ENCODE peak calls at places on chromosome 16, in eight cellular contexts. O is dorsolateral prefrontal cortex, U is heart right ventricle, C is mammary epithelial cell, E is ovary, J is ascending aorta, M is Peyer's patch, S is prostate gland. B is an unnamed sample.
A peak's percentile ranks its signal among the peaks of the same experiment; 100 is the strongest.

GRCh38 chr16:24820522-24820921 is 25.2 kb upstream of the SLC5A11 start:
- DNase-seq in O (no peak), U (no peak), C (no peak), E (no peak), J (no peak), M (no peak), S (no peak), B (no peak)

GRCh38 chr16:988465-989353 is 7.1 kb downstream of the SOX8 start:
- DNase-seq in O (no peak), U (no peak), C (no peak), E (no peak), J (no peak), M (no peak), S (no peak), B (no peak)

GRCh38 chr16:22063888-22064467 is 28.4 kb upstream of the VWA3A start:
- DNase-seq in O (no peak), U (no peak), C (no peak), E (no peak), J (no peak), M (no peak), S (no peak), B (no peak)

GRCh38 chr16:50389900-50390896 is 21.4 kb upstream of the BRD7 start:
- DNase-seq in O (no peak), U (no peak), C (no peak), E (no peak), J (peak; percentile 59), M (no peak), S (no peak), B (no peak)

GRCh38 chr16:58196898-58197313 is 1.0 kb downstream of the CSNK2A2 start:
- DNase-seq in O (no peak), U (no peak), C (peak; percentile 11), E (no peak), J (no peak), M (no peak), S (no peak), B (no peak)

GRCh38 chr16:84442416-84443145 is 61.9 kb downstream of the MEAK7 start:
- DNase-seq in O (no peak), U (no peak), C (no peak), E (no peak), J (no peak), M (no peak), S (no peak), B (no peak)

GRCh38 chr16:62794724-62795123 is 758.5 kb upstream of the CDH8 start:
- DNase-seq in O (no peak), U (no peak), C (no peak), E (no peak), J (no peak), M (no peak), S (no peak), B (no peak)

GRCh38 chr16:82016964-82017363 is 5.7 kb upstream of the SDR42E1 start:
- DNase-seq in O (no peak), U (no peak), C (no peak), E (no peak), J (no peak), M (no peak), S (no peak), B (no peak)

GRCh38 chr16:22092143-22092933 is at the start of gene VWA3A:
- DNase-seq in O (no peak), U (no peak), C (no peak), E (no peak), J (no peak), M (no peak), S (no peak), B (no peak)

DNA sequence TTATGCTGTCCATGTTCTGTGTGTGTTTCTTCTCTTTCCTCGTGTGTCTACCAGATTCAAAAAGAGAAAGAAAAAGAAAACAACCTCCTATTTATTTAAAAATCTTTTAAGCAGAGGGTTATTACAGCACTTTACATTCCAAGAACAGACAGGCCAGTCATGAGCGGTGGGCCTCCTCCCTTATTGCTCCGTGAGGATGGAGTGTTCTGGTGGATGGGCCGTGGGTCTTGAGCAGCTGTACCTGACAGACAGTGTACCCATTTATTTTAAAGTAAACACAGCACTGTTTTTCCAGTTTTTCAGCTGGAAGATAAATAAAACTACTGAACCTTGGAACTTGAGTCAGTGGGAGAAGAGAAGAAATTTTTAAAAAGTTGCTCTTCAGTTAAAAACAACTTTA is 52.4 kb downstream of the WWP2 start:
- DNase-seq in O (no peak), U (no peak), C (no peak), E (no peak), J (peak; percentile 42), M (no peak), S (no peak), B (no peak)
- H3K27ac ChIP-seq in O (no peak overlapping the region), U (no peak overlapping the region), C (no peak overlapping the region), E (no peak overlapping the region), J (no peak overlapping the region), M (no peak overlapping the region), S (peak overlapping the region; percentile 33), B (no peak overlapping the region)

DNA sequence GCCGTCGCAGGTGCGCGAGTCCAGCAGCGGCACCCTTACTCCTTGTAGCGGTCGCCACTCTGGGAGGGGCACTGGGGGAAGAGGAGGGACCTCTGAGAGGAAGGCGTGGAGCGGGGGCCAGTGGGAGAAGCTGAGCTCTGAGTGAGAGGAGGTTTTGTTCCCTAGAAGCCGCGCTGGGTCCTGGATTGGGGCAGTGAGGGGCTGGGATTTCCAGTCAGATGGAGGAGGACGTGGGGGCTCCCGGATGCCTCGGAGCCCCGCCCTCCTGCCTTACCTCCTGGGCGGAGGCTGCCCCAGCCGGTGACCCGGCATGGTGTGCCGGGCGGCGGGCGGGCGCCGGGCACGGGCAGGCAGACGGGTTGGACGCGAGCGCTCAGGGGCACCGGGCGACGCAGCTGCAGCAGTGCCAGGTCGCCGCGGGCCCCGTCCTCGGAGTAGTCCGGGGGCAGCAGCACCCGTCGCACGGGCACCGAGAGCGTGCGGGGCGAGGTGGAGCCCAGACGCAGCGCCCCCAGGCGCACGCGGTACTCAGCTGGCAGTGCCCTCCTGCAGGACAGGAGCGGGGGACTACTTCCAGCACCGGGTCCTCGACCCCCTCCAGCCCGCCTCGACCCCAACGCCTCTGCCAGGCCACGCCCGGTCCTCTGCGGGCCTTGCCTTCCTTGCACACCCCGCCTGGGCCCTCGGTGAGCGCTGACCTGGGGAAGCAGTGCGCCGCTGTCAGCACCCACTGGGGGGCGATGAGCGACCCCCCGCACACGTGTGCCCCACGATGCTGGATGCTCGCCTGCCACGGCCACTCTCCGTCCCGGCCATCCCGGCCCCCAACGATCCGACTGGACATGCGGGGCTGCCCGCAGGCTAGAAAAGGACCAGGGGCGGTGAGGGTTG is 2.0 kb downstream of the PRSS33 start:
- DNase-seq in O (no peak), U (no peak), C (no peak), E (no peak), J (peak; percentile 45), M (peak; percentile 53), S (no peak), B (peak; percentile 26)
- TF ChIP-seq CTCF in O (no peak), U (no peak), C (no peak), E (no peak), J (no peak), M (no peak), S (no peak), B (peak; percentile 47)

GRCh38 chr16:27722266-27722636 is 172.3 kb downstream of the KATNIP start:
- DNase-seq in O (no peak), U (no peak), C (no peak), E (no peak), J (no peak), M (peak; percentile 48), S (no peak), B (no peak)

GRCh38 chr16:27718767-27719445 is 169.0 kb downstream of the KATNIP start:
- DNase-seq in O (peak; percentile 94), U (no peak), C (no peak), E (no peak), J (no peak), M (peak; percentile 40), S (no peak), B (no peak)

GRCh38 chr16:27722892-27723450 is 173.0 kb downstream of the KATNIP start:
- DNase-seq in O (no peak), U (no peak), C (no peak), E (no peak), J (no peak), M (peak; percentile 58), S (no peak), B (no peak)

GRCh38 chr16:27721548-27722265 is 171.8 kb downstream of the KATNIP start:
- DNase-seq in O (peak; percentile 41), U (peak; percentile 69), C (no peak), E (peak; percentile 69), J (peak; percentile 73), M (peak; percentile 48), S (no peak), B (no peak)

DNA sequence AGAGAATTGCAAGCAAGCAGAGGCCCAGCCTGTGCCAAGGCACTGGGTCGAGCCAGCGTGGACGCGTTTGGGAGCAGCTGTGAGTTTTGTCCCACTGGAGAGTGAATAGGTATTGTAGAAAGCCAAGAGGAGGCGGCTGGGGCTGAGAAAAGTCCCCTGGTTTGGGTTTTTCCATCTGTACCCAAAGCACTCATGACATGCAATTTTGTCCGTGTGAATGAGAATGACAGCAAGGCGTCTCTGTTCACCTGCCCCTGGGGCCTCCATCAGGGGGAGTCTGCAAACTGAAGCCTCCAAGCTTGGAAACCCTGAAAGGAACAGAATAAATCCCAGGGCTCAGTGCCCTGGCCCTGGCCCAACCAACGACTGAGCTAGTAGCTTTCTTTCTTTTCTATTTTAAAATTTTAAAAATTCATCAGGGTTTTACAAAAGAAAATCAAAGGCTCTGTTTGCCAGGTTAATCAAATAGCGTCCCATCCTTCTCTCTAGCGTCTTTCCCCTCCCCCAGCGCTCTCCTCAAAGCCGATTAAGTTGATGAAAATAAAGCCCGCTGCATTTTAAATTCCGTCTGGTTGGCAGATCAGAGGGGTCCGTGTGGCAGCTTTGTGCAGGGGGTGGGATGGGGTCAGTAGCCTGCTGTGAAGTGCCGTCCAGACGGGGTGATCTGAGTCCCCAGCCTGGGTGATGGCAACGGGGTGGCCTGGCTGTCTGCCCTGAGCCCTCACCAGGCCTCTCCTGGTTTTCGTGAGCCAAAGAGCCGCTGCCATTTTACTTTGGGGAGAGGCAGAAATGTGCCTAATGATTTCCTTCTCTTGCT is 171.0 kb downstream of the KATNIP start:
- DNase-seq in O (peak; percentile 51), U (peak; percentile 17), C (no peak), E (peak; percentile 50), J (no peak), M (peak; percentile 48), S (no peak), B (no peak)
- H3K27ac ChIP-seq in O (peak overlapping the region; percentile 99), U (peak overlapping the region; percentile 78), C (no peak overlapping the region), E (peak overlapping the region; percentile 19), J (no peak overlapping the region), M (peak overlapping the region; percentile 81), S (peak overlapping the region; percentile 41), B (no peak overlapping the region)

GRCh38 chr16:7512503-7512902 is 179.9 kb downstream of the RBFOX1 start:
- DNase-seq in O (no peak), U (no peak), C (no peak), E (no peak), J (no peak), M (no peak), S (no peak), B (no peak)

GRCh38 chr16:7515543-7515942 is 182.9 kb downstream of the RBFOX1 start:
- DNase-seq in O (no peak), U (no peak), C (no peak), E (no peak), J (no peak), M (no peak), S (no peak), B (no peak)

GRCh38 chr16:7511549-7512260 is 179.1 kb downstream of the RBFOX1 start:
- DNase-seq in O (no peak), U (no peak), C (no peak), E (no peak), J (no peak), M (no peak), S (no peak), B (no peak)

GRCh38 chr16:7509919-7510705 is 177.5 kb downstream of the RBFOX1 start:
- DNase-seq in O (no peak), U (no peak), C (no peak), E (no peak), J (no peak), M (no peak), S (no peak), B (no peak)

GRCh38 chr16:7513429-7513828 is 180.8 kb downstream of the RBFOX1 start:
- DNase-seq in O (no peak), U (no peak), C (no peak), E (no peak), J (no peak), M (no peak), S (no peak), B (no peak)
- TF ChIP-seq CTCF in O (no peak), U (no peak), C (no peak), E (no peak), J (no peak), M (no peak), S (no peak), B (no peak)

B was measured in CD4-positive, alpha-beta T cell.